ENCODE peak calls at places on chromosomes 12 and 14, in five cellular contexts. U is fibroblast of pulmonary artery, B is prostate gland, S is GM20000, M is left lung. A is an unnamed sample.

GRCh38 chr14:103905861-103906456 is 22.3 kb upstream of the TDRD9 start:
- DNase-seq in U (no peak), M (no peak), B (no peak), S (no peak), A (no peak)

GRCh38 chr12:8709124-8709830 is 11.5 kb downstream of the RIMKLB start:
- DNase-seq in S (no peak), M (no peak), U (no peak), B (no peak), A (no peak)

GRCh38 chr12:53601296-53601847 is 24.8 kb downstream of the ATF7 start:
- DNase-seq in M (no peak), B (no peak), S (peak), U (no peak), A (no peak)

GRCh38 chr14:35331605-35332516 is 39.7 kb downstream of the PSMA6 start:
- DNase-seq in B (peak), M (peak), S (peak), U (peak), A (peak)

GRCh38 chr12:115922952-115923564 is 354.4 kb downstream of the MED13L start:
- DNase-seq in B (no peak), U (peak), M (no peak), S (no peak), A (peak)

GRCh38 chr12:65937181-65937641 is 112.9 kb downstream of the HMGA2 start:
- DNase-seq in U (peak), B (no peak), S (no peak), M (no peak), A (peak)

GRCh38 chr12:89138048-89138852 is 214.1 kb downstream of the DUSP6 start:
- DNase-seq in B (no peak), S (no peak), M (no peak), U (no peak), A (peak)

GRCh38 chr12:123097521-123098084 is 53.3 kb downstream of the PITPNM2 start:
- DNase-seq in S (no peak), B (no peak), U (no peak), M (no peak), A (no peak)

GRCh38 chr12:129964300-129964699 is 60.5 kb upstream of the TMEM132D start:
- DNase-seq in M (no peak), B (no peak), S (no peak), U (no peak), A (no peak)

GRCh38 chr12:117193903-117194302 is 3.6 kb upstream of the FBXO21 start:
- DNase-seq in B (no peak), M (no peak), U (no peak), S (no peak), A (no peak)

GRCh38 chr14:99522457-99522891 is 41.3 kb downstream of the CCNK start:
- DNase-seq in B (no peak), M (peak), S (no peak), U (peak), A (peak)

DNA sequence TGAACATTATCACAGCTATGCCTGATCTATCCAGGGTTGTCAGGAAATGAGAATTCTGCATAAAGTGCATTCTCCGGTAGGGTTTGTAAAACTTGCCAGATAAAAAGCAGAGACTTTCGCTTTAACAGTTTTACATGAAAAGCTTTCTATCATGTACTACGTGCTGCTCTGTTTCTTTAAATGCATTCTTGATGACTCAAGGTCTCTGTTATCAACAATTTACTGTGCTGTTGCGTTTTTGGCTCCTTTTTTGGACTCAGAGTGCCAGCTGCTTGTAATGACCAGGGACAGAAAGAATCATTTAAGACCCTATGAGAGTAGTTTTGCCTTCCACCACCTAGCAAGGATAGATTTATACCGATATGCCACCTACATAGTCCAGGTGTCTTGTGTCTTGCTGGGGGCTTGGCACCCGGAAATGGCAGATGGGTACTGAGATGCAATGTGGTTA is 371.1 kb downstream of the BTG1 start:
- DNase-seq in B (no peak), S (no peak), U (peak), M (no peak), A (peak)
- TF ChIP-seq CTCF in B (no peak), S (no peak), U (no peak), M (no peak), A (no peak)

GRCh38 chr12:23014749-23015148 is 389.8 kb downstream of the ETNK1 start:
- DNase-seq in M (no peak), S (no peak), U (no peak), B (no peak), A (no peak)
- TF ChIP-seq CTCF in M (no peak), S (no peak), U (no peak), B (no peak), A (no peak)

DNA sequence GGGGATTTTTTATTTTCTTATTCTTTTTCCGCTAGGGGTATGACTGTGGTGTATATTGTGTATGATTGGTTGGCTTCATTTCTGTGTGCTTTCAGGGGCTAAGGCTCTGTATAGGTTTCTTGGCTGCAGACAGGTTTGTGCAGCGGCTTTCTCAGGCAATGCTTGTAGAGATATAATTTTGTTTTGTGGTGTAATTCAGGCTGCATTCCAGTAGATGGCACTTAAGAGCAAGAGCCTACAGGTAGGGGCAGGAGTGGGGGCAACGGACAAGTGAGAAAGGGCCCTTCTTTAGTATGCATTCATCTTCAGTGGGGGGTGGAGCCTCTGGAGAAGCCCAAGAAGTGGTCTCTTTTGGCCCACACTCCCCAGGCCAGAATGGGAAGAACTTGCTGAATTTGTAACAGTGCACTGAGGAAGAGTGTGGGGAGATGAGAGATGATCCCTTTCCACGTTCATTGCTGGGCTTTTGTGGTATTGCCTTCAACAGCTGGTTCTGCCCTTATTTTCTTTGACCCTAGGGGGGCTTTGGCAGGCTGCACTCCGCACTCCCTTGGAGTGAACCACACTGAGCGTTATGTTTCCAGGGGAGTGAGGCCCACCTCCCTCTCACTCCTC is 78.6 kb downstream of the IFNG-AS1 start:
- DNase-seq in M (no peak), U (peak), S (no peak), B (no peak), A (no peak)
- TF ChIP-seq CTCF in M (no peak), U (peak), S (no peak), B (no peak), A (peak)

GRCh38 chr12:78115889-78116288 is 285.2 kb downstream of the NAV3 start:
- DNase-seq in B (no peak), M (no peak), U (no peak), S (no peak), A (no peak)

GRCh38 chr12:78118486-78118885 is 287.8 kb downstream of the NAV3 start:
- DNase-seq in S (no peak), U (no peak), M (no peak), B (no peak), A (no peak)

GRCh38 chr12:78119351-78119918 is 288.7 kb downstream of the NAV3 start:
- DNase-seq in U (no peak), M (no peak), S (no peak), B (peak), A (no peak)

GRCh38 chr12:78120866-78121590 is 290.3 kb downstream of the NAV3 start:
- DNase-seq in U (peak), S (peak), B (no peak), M (no peak), A (peak)

DNA sequence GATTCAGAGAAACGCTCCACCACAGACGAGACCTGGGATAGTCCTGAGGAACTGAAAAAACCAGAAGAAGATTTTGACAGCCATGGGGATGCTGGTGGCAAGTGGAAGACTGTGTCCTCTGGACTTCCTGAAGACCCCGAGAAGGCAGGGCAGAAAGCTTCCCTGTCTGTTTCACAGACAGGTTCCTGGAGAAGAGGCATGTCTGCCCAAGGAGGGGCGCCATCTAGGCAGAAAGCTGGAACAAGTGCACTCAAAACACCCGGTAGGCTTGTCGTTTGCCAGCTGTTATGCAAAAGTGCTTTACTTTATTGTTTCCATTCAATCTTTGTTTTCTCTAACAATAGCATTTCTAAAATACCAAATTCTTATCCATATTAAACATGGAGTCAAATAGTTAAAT is 287.3 kb downstream of the NAV3 start:
- DNase-seq in M (no peak), B (no peak), U (no peak), S (no peak), A (no peak)
- TF ChIP-seq CTCF in M (no peak), B (no peak), U (no peak), S (no peak), A (no peak)

DNA sequence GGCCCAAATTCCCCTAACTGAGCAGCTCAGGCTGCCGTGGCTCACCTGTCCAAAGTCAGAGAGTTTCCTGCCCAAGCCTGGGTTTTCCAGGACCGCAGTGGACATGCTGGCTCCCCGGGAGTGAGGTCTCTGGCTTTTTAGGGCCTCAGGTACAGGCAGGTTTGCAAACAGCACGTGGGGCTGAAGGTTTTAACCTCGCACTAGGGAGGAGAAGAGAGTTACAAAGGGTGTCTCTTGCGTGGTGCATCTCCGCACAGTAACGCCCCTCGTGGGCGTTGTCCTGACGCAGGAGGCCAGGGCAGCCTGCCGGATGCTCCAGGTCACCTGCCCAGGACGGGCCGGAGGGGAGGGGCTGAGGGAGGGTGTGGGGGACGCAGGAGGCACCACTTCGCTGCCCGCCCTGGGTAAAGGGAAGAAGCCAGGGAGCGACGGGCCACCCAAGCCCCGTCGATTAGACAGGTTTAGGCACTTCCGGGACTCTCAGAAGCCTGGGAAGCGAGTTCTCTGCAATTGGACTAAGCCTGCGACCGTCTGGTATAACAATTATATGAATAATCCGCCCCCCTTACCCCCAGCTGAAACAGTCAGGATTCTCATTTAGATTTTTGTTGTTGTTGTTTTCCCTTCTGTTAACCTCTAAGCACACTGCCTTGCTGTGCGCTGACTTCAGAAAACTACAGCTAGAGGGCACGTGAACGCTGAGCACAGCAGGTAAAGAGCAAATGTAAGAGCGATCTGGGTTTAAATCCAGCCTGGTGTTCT is at the start of gene PAH:
- DNase-seq in S (peak), B (no peak), U (no peak), M (peak), A (no peak)
- TF ChIP-seq CTCF in S (no peak), B (no peak), U (no peak), M (no peak), A (no peak)

GRCh38 chr14:25122188-25122587 is 72.2 kb upstream of the STXBP6 start:
- DNase-seq in M (no peak), S (no peak), B (no peak), U (peak), A (no peak)

GRCh38 chr14:25122843-25123242 is 72.9 kb upstream of the STXBP6 start:
- DNase-seq in M (no peak), S (no peak), B (no peak), U (no peak), A (no peak)

GRCh38 chr14:25120261-25120660 is 70.3 kb upstream of the STXBP6 start:
- DNase-seq in B (no peak), U (no peak), M (no peak), S (no peak), A (peak)

GRCh38 chr14:25118671-25119070 is 68.7 kb upstream of the STXBP6 start:
- DNase-seq in B (no peak), S (no peak), M (no peak), U (no peak), A (no peak)

DNA sequence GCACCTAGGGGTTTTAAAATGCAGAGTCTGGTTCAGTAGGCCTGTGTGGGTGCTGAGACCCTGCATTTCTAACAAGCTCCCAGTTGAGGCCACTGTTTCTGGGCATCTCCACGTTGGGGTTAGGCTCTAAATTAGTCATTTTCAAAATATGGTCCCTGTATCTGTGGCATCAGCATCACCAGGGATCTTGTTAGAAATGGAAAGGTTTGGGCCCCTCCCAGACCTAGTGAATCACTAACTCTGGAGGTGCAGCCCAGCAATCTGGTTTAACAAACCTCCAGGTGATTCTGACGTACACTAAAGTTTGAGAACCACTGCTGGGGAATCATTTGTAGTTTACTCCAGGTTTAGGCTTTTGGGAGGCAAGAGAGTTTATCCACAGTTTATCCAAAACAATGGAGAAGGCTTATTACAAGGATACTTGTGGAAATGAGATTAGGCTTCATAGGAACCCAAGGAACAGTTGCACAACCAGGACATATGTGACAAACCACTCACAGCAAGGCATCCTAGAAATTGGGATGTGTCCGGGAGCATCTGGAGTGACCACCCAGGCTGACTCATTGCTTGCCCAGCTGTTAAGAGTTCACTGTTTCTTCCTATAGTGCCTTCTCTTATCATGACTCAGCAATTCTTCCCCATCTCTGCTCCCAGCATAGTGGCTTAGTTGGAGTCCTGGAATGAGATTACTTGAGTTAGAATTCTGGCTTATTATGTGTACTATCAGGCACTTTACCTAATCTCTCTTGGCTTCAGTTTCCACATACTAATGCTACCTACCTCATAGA is 71.6 kb upstream of the STXBP6 start:
- DNase-seq in M (no peak), S (no peak), U (peak), B (no peak), A (peak)
- TF ChIP-seq CTCF in M (no peak), S (no peak), U (no peak), B (no peak), A (no peak)

DNA sequence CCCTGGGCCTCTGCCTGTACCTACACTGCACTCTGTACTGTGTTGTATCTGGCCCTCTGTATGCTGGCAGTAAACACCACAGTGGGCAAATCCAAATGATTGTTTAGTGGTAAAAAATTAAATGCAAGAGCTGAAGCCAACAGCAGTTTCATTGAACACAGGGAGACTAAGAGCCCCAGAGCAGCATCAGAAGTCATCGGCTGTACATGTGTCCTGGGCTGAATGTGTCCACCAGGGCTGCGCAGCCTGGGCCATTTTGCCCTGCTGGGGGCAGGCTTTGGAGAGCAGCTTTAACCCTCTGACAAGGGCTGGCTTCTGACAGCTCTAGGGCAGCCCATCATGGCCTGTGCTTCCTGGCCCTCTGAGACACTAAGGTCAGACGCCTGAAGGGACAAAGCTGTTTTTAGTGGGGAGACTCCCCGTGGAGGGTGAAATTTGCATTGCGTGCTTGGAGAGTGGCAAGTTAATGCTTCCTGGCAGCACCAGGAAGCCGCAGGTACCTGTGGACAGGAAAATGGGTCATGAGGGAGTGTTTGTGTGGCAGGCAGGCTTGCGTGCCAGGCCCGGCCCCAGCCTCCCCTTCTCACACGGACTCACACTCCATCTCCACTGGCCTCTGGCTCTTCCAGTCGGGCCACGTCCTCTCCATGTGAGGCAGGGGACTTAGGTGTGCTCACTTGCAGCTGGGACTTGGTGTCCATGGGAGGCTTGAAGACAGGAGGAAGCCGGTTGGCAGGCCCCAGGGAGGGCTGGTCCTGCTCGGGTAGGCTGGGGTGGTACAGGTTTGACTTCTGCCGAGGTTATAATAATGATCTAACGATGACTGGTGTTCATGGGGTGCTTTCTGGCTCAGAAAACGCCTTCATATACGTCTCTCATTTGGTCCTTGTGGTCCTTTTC is 150.1 kb downstream of the TSPAN9 start:
- DNase-seq in B (no peak), S (no peak), U (no peak), M (peak), A (no peak)
- TF ChIP-seq CTCF in B (no peak), S (no peak), U (no peak), M (no peak), A (no peak)

GRCh38 chr12:14240873-14241220 is 124.6 kb upstream of the ATF7IP start:
- DNase-seq in U (no peak), M (no peak), S (no peak), B (no peak), A (no peak)

GRCh38 chr12:14243941-14244340 is 121.5 kb upstream of the ATF7IP start:
- DNase-seq in B (no peak), M (no peak), S (no peak), U (no peak), A (no peak)

GRCh38 chr12:14239935-14240872 is 125.3 kb upstream of the ATF7IP start:
- DNase-seq in S (no peak), B (peak), U (no peak), M (no peak), A (no peak)

GRCh38 chr12:14239350-14239934 is 126.0 kb upstream of the ATF7IP start:
- DNase-seq in U (peak), S (peak), M (no peak), B (no peak), A (peak)

GRCh38 chr12:14238224-14238792 is 127.2 kb upstream of the ATF7IP start:
- DNase-seq in M (no peak), U (peak), S (no peak), B (no peak), A (peak)
- TF ChIP-seq CTCF in M (peak), U (peak), S (peak), B (peak), A (peak)

A was measured in astrocyte of the spinal cord.